ENCODE peak calls at places on chromosomes 16 and 17, in four cellular contexts. P, Q, M and K are unnamed samples.

GRCh38 chr16:49111351-49111750 is 170.3 kb downstream of the CBLN1 start:
- DNase-seq in P (no peak), Q (no peak), M (no peak), K (no peak)

GRCh38 chr16:73183678-73184092 is 135.8 kb upstream of the ZFHX3 start:
- DNase-seq in P (no peak), Q (peak), M (no peak), K (no peak)

GRCh38 chr17:80995131-80995530 is 3.5 kb downstream of the CHMP6 start:
- DNase-seq in P (no peak), Q (no peak), M (no peak), K (no peak)

GRCh38 chr16:30782486-30783279 is 4.3 kb downstream of the ZNF629 start:
- DNase-seq in P (no peak), Q (no peak), M (no peak), K (no peak)

GRCh38 chr17:19409509-19409908 is 1.5 kb upstream of the RNF112 start:
- DNase-seq in P (no peak), Q (peak), M (no peak), K (no peak)

GRCh38 chr17:29140051-29140582 is 40.1 kb downstream of the MYO18A start:
- DNase-seq in P (peak), Q (peak), M (no peak), K (peak)

GRCh38 chr17:73786286-73786743 is 142.1 kb upstream of the SDK2 start:
- DNase-seq in P (no peak), Q (no peak), M (no peak), K (no peak)

GRCh38 chr16:66444049-66444481 is 17.0 kb downstream of the BEAN1 start:
- DNase-seq in P (no peak), Q (no peak), M (no peak), K (no peak)

GRCh38 chr16:89593841-89594240 is 18.3 kb downstream of the CPNE7 start:
- DNase-seq in P (no peak), Q (no peak), M (no peak), K (no peak)

GRCh38 chr17:82200743-82201497 is 11.7 kb downstream of the CCDC57 start:
- DNase-seq in P (no peak), Q (no peak), M (no peak), K (no peak)

GRCh38 chr17:5011928-5012327 is 14.2 kb downstream of the KIF1C start:
- DNase-seq in P (no peak), Q (peak), M (no peak), K (no peak)

GRCh38 chr16:3131755-3132377 is 3.0 kb upstream of the ZNF213 start:
- DNase-seq in P (no peak), Q (peak), M (no peak), K (no peak)

GRCh38 chr16:57316390-57317017 is 32.0 kb upstream of the PLLP start:
- DNase-seq in P (no peak), Q (peak), M (no peak), K (no peak)

GRCh38 chr17:4751925-4752324 is 12.2 kb upstream of the CXCL16 start:
- DNase-seq in P (no peak), Q (peak), M (no peak), K (no peak)

GRCh38 chr17:49545811-49546545 is 29.7 kb upstream of the NXPH3 start:
- DNase-seq in P (no peak), Q (no peak), M (no peak), K (no peak)

GRCh38 chr16:2473425-2473926 is 1.5 kb upstream of the TBC1D24 start:
- DNase-seq in P (no peak), Q (no peak), M (no peak), K (no peak)

GRCh38 chr16:19805459-19806160 is 79.0 kb downstream of the GPRC5B start:
- DNase-seq in P (no peak), Q (no peak), M (no peak), K (no peak)

DNA sequence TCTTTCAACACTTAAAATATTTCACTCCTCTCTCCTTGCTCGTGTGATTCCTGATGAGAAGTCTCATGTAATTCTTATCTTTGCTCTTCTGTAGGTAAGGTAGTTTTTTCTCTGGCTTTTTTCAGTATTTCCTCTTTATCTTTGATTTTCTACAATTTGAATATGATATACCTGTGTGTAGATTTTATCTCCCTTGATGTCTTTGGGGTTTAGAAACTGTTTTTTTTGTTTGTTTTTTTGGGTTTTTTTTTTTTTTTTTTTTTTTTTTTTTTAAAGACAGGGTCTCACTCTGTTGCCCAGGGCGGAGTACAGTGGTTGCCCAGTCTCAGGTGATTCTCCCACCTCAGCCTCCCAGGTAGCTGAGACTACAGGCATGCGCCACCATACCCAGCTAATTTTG is 26.6 kb downstream of the MOSMO start:
- DNase-seq in P (no peak), Q (no peak), M (no peak), K (no peak)
- TF ChIP-seq CTCF in P (no peak), Q (no peak), M (no peak), K (no peak)

GRCh38 chr17:72580321-72581127 is 459.7 kb downstream of the SOX9 start:
- DNase-seq in P (no peak), Q (no peak), M (peak), K (peak)
- TF ChIP-seq CTCF in P (no peak), Q (no peak), M (peak), K (no peak)

DNA sequence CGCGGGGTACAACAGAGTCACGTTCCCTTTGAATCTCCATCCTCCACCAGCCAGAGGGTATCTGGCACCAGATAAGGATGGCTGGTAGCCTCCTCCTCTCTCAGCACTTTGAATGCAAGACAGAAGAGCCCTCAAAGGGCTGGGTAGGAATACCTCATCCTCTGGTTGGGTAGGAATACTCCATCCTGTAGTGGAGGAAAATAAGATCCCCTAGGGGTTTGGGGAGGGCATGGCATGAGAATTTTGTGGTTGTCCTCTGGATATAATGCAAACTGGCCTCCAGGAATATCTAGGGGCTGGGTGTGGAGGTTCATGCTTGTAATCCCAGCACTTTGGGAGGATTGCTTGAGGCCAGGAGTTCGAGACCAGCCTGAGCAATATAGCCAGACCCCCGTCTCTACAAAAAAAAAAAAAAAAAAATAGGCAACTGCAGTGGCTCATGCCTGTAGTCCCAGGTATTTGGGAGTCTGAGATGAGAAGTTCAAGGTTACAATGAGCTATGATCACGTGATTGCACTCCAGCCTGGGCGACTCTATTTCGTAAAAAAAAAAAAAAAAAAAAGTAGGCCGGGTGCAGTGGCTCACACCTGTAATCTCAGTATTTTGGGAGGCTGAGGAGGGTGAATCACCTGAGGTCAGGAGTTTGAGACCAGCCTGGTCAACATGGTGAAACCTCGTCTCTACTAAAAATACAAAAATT is 2.7 kb downstream of the IGFBP4 start:
- DNase-seq in P (no peak), Q (peak), M (no peak), K (no peak)
- TF ChIP-seq CTCF in P (no peak), Q (peak), M (peak), K (no peak)

GRCh38 chr17:78069695-78070094 is 58.9 kb downstream of the TMC6 start:
- DNase-seq in P (no peak), Q (no peak), M (no peak), K (no peak)
- TF ChIP-seq CTCF in P (no peak), Q (no peak), M (no peak), K (no peak)

GRCh38 chr16:67544844-67545664 is 16.4 kb downstream of the RIPOR1 start:
- DNase-seq in P (no peak), Q (no peak), M (no peak), K (no peak)

GRCh38 chr16:67543036-67543435 is 14.4 kb downstream of the RIPOR1 start:
- DNase-seq in P (no peak), Q (no peak), M (no peak), K (no peak)

GRCh38 chr16:67545665-67546024 is 16.7 kb upstream of the CTCF start:
- DNase-seq in P (no peak), Q (no peak), M (no peak), K (no peak)

GRCh38 chr16:67543582-67543981 is 15.0 kb downstream of the RIPOR1 start:
- DNase-seq in P (no peak), Q (no peak), M (no peak), K (no peak)

DNA sequence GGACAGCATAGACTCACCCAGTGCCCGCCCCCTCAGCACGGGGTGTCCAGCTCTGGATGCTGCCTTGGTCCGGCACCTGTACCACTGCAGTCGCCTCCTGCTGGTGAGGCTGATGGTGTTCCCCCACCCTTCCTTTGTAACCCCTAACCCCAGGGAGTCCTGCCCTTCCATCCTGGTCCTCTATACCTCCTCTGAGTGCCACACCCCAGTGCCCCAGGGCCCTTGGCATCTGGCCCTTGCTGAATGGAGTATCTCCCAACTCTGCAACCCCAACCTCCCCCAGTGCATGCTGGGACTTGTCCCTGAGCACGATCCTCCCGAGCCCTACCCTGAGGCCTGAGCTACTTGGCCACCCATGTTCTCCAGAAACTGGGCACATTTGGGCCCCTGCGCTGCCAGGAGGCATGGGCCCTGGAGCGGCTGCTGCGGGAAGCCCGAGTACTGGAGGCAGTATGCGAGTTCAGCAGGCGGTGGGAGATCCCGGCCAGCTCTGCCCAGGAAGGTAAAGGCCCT is 15.8 kb downstream of the RIPOR1 start:
- DNase-seq in P (no peak), Q (no peak), M (no peak), K (no peak)
- TF ChIP-seq CTCF in P (no peak), Q (no peak), M (no peak), K (no peak)

GRCh38 chr16:85729907-85730465 is 20.9 kb downstream of the C16orf74 start:
- DNase-seq in P (no peak), Q (no peak), M (no peak), K (no peak)

GRCh38 chr16:85731179-85731578 is 19.7 kb downstream of the C16orf74 start:
- DNase-seq in P (no peak), Q (no peak), M (no peak), K (no peak)

GRCh38 chr16:85729452-85729851 is 21.4 kb downstream of the C16orf74 start:
- DNase-seq in P (no peak), Q (no peak), M (no peak), K (no peak)

GRCh38 chr16:85724936-85725335 is 26.0 kb downstream of the C16orf74 start:
- DNase-seq in P (no peak), Q (no peak), M (no peak), K (no peak)

GRCh38 chr16:85728879-85729278 is 22.0 kb downstream of the C16orf74 start:
- DNase-seq in P (no peak), Q (no peak), M (no peak), K (no peak)
- TF ChIP-seq CTCF in P (no peak), Q (no peak), M (no peak), K (no peak)

GRCh38 chr17:565506-565905 is 149.1 kb downstream of the VPS53 start:
- DNase-seq in P (no peak), Q (no peak), M (no peak), K (no peak)
- TF ChIP-seq CTCF in P (no peak), Q (no peak), M (no peak), K (no peak)

DNA sequence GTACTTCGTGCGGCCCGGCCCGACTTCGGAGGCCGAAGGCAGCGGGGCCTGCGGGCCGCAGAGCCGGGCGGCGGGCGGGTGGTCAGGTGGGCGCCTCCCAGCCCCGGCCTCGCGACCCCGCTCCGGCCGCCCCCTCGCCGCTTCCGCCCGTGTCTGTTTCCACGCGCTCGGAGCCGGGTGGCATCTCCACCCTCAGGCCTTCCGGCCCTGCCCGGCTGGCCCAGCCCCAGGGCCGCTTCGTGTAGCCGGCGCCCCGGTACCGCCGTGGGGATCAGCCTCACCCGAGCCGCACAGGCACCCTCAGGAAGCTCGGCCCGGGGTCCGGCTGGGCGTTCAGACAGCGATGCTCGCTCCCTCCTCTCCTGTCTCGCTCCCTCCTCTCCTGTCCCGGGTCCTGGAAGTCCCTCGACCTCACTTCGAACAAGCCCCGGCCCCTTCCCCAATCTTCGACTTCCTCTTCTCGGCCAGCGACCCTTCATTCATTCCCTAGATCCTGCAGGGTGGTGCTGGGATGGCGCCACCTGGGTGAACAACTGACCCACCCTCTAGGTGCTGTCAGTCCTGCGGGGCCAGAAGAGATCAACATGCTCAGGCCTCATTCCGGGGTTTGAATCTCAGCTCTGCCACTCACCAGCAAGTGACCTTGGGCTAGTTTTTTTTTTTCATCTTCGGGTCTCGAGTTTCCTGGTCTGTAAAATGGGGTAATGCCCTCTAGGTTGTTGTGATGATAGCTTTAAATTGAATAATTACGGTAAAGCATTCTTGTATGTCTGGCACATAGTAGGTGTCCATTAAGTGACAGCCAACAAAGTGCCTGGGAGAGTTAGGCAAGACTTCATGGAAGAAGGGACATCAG is 611 bp downstream of the VPS4A start:
- DNase-seq in P (no peak), Q (no peak), M (peak), K (no peak)
- TF ChIP-seq CTCF in P (no peak), Q (no peak), M (no peak), K (no peak)

DNA sequence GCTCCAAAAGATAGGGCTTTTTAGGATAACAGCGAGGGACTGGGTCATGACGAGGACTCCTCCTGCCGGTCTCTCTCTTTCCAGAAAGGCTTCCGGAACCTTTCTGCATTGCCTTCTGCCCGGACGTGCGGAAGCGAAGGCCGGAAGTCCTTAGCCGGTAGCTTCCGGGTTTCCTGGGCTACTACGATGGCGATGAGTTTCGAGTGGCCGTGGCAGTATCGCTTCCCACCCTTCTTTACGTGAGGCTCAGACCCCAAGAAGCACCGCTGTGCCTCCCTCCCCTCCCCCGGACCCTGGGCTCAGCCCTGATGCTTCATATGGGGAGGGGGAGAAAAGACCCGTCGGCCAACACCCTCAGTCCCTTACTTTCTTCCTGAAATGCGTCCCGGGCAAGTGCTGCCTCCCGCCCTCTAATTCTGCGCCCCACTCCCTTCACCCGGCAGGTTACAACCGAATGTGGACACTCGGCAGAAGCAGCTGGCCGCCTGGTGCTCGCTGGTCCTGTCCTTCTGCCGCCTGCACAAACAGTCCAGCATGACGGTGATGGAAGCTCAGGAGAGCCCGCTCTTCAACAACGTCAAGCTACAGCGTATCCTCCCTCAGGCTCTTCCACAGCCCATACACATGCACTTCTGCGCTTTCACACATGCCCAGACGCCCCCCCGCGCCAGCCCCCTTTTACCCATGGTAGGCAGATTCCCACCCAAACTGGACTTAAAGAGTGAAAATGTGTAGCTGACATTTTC is at the start of gene VPS25:
- DNase-seq in P (peak), Q (peak), M (peak), K (peak)
- TF ChIP-seq CTCF in P (peak), Q (peak), M (no peak), K (no peak)